ENCODE peak calls at places on chromosomes 2 and 18, in ten cellular contexts. L is A172; Y is activated CD4-positive, alpha-beta T cell treated with anti-CD3 and anti-CD28 coated beads for 4 hours; W is naive B cell; R is foreskin fibroblast; C is LNCaP clone FGC; B is cardiac muscle cell; O is neural progenitor cell; K is stomach; T is NCI-H510A treated with DMSO at 0.1 percent for 48 hours. V is an unnamed sample.
A peak's percentile ranks its signal among the peaks of the same experiment; 100 is the strongest.

GRCh38 chr18:21314721-21315120 is 72.7 kb downstream of the GREB1L start:
- DNase-seq in K (no peak), O (no peak), R (no peak), Y (no peak), B (no peak), L (peak; percentile 65), C (no peak), W (no peak), T (no peak), V (peak; percentile 66)

GRCh38 chr2:165114345-165114943 is 89.4 kb downstream of the SCN3A start:
- DNase-seq in B (no peak), K (no peak), Y (no peak), R (peak; percentile 4), L (peak; percentile 74), T (no peak), C (no peak), W (no peak), O (no peak), V (peak; percentile 37)

GRCh38 chr18:60232541-60232940 is 140.0 kb downstream of the MC4R start:
- DNase-seq in Y (no peak), L (peak; percentile 69), K (no peak), B (no peak), O (no peak), C (no peak), T (no peak), R (peak; percentile 2), W (no peak), V (peak; percentile 63)

GRCh38 chr2:188199716-188200128 is 92.0 kb upstream of the GULP1 start:
- DNase-seq in Y (no peak), K (no peak), R (peak; percentile 60), C (no peak), O (no peak), T (no peak), L (peak; percentile 95), W (no peak), B (no peak), V (peak; percentile 46)

GRCh38 chr2:85160946-85161625 is 27.9 kb downstream of the TCF7L1 start:
- DNase-seq in B (no peak), R (no peak), O (peak; percentile 22), K (no peak), W (no peak), Y (no peak), C (no peak), T (no peak), L (no peak), V (no peak)

GRCh38 chr2:235740821-235741220 is 247.0 kb downstream of the AGAP1 start:
- DNase-seq in L (peak; percentile 23), T (peak; percentile 63), B (no peak), R (no peak), Y (no peak), W (no peak), O (peak; percentile 62), C (no peak), K (no peak), V (peak; percentile 27)

GRCh38 chr2:54984476-54984875 is 65.8 kb downstream of the RTN4 start:
- DNase-seq in T (no peak), Y (no peak), C (no peak), B (no peak), L (peak; percentile 25), R (no peak), K (no peak), W (no peak), O (no peak), V (peak; percentile 64)

GRCh38 chr2:9288233-9288632 is 81.6 kb downstream of the ASAP2 start:
- DNase-seq in L (peak; percentile 94), W (no peak), K (no peak), R (peak; percentile 97), T (no peak), Y (no peak), C (no peak), O (no peak), B (no peak), V (peak; percentile 69)

GRCh38 chr2:102826904-102827303 is 65.1 kb downstream of the TMEM182 start:
- DNase-seq in B (peak; percentile 88), C (no peak), K (peak; percentile 31), R (no peak), L (no peak), W (no peak), Y (no peak), O (peak; percentile 37), T (peak; percentile 83), V (peak; percentile 63)

GRCh38 chr18:35514752-35515459 is 17.1 kb upstream of the INO80C start:
- DNase-seq in O (no peak), C (no peak), R (no peak), B (no peak), W (no peak), L (no peak), Y (no peak), K (no peak), T (no peak), V (no peak)

GRCh38 chr18:6605115-6605869 is 124.2 kb upstream of the ARHGAP28 start:
- DNase-seq in Y (no peak), C (no peak), T (no peak), O (no peak), K (no peak), L (no peak), R (no peak), B (no peak), W (no peak), V (no peak)

GRCh38 chr18:45107425-45107824 is 426.7 kb downstream of the SETBP1 start:
- DNase-seq in W (no peak), K (no peak), Y (no peak), O (no peak), C (no peak), B (no peak), T (no peak), L (no peak), R (peak; percentile 10), V (no peak)

V was measured in SW480.